ENCODE peak calls at places on chromosome 2, in ten cellular contexts. C, V, P, H, U, O, X, Y, N and F are unnamed samples.

GRCh38 chr2:140650825-140651224 is 1480.0 kb downstream of the LRP1B start:
- ATAC-seq in C (no peak), V (no peak), P (no peak), H (no peak), U (no peak), O (no peak), X (no peak), Y (no peak), N (no peak), F (no peak)

GRCh38 chr2:100721693-100722092 is 98.2 kb upstream of the NPAS2 start:
- ATAC-seq in C (no peak), V (no peak), P (no peak), H (no peak), U (no peak), O (no peak), X (no peak), Y (no peak), N (no peak), F (no peak)

GRCh38 chr2:203873921-203874631 is 6.5 kb downstream of the CTLA4 start:
- ATAC-seq in C (no peak), V (no peak), P (no peak), H (no peak), U (no peak), O (no peak), X (no peak), Y (no peak), N (peak; percentile 17), F (peak; percentile 5)

GRCh38 chr2:146661494-146662096 is 1183.2 kb upstream of the ACVR2A start:
- ATAC-seq in C (no peak), V (no peak), P (no peak), H (no peak), U (no peak), O (peak; percentile 48), X (no peak), Y (no peak), N (no peak), F (no peak)

GRCh38 chr2:64202206-64202864 is 58.1 kb upstream of the PELI1 start:
- ATAC-seq in C (no peak), V (no peak), P (peak; percentile 30), H (no peak), U (no peak), O (no peak), X (no peak), Y (no peak), N (no peak), F (peak; percentile 53)

GRCh38 chr2:11773111-11773510 is 26.7 kb downstream of the LPIN1 start:
- ATAC-seq in C (no peak), V (no peak), P (no peak), H (no peak), U (no peak), O (no peak), X (no peak), Y (no peak), N (no peak), F (no peak)

GRCh38 chr2:134398300-134398699 is 144.4 kb downstream of the MGAT5 start:
- ATAC-seq in C (no peak), V (no peak), P (no peak), H (no peak), U (no peak), O (no peak), X (no peak), Y (no peak), N (no peak), F (no peak)

GRCh38 chr2:42843611-42844010 is 51.2 kb upstream of the HAAO start:
- ATAC-seq in C (no peak), V (no peak), P (no peak), H (no peak), U (no peak), O (no peak), X (no peak), Y (no peak), N (no peak), F (no peak)